ENCODE peak calls at places on chromosomes 12 and 14, in seven cellular contexts. G is endothelial cell of umbilical vein, F is fibroblast of lung, N is OCI-LY7, Q is GM23338, A is MM.1S, L is IMR-90. H is an unnamed sample.

GRCh38 chr12:49619286-49619685 is 4.1 kb upstream of the PRPF40B start:
- DNase-seq in G (no peak), F (peak; percentile 23), N (no peak), Q (no peak), A (no peak), L (peak; percentile 29), H (no peak)

GRCh38 chr14:101598159-101598558 is 36.9 kb downstream of the DIO3 start:
- DNase-seq in G (no peak), F (no peak), N (no peak), Q (no peak), A (no peak), L (no peak), H (no peak)

GRCh38 chr14:24576766-24577165 is 716 bp upstream of the CTSG start:
- DNase-seq in G (no peak), F (no peak), N (no peak), Q (no peak), A (no peak), L (no peak), H (no peak)

GRCh38 chr14:61281186-61281676 is at the start of gene TMEM30B:
- DNase-seq in G (no peak), F (no peak), N (no peak), Q (peak; percentile 96), A (no peak), L (no peak), H (peak; percentile 89)

GRCh38 chr14:50560929-50561280 is 960 bp downstream of the ATL1 start:
- DNase-seq in G (peak; percentile 26), F (peak; percentile 69), N (no peak), Q (peak; percentile 55), A (no peak), L (peak; percentile 71), H (peak; percentile 73)

GRCh38 chr12:104741497-104742367 is 216.4 kb downstream of the SLC41A2 start:
- DNase-seq in G (no peak), F (peak; percentile 16), N (no peak), Q (peak; percentile 41), A (no peak), L (no peak), H (no peak)

GRCh38 chr14:37032863-37033262 is 139.5 kb downstream of the SLC25A21 start:
- DNase-seq in G (no peak), F (no peak), N (no peak), Q (no peak), A (no peak), L (no peak), H (no peak)

GRCh38 chr12:34402899-34403705 is 380.8 kb downstream of the ALG10 start:
- DNase-seq in G (no peak), F (no peak), N (no peak), Q (no peak), A (no peak), L (no peak), H (no peak)

GRCh38 chr12:70443274-70443673 is 77.2 kb downstream of the KCNMB4 start:
- DNase-seq in G (peak; percentile 8), F (no peak), N (no peak), Q (no peak), A (peak; percentile 25), L (no peak), H (no peak)
- H3K27ac ChIP-seq in G (no peak overlapping the region), F (no peak overlapping the region), N (no peak overlapping the region), Q (no peak overlapping the region), A (no peak overlapping the region), L (no peak overlapping the region), H (no peak overlapping the region)

GRCh38 chr14:21072781-21073339 is 2.8 kb downstream of the ARHGEF40 start:
- DNase-seq in G (no peak), F (no peak), N (no peak), Q (no peak), A (no peak), L (no peak), H (no peak)
- H3K36me3 ChIP-seq in G (peaks cover 4% of the 10 kb centered on the region), F (peaks cover 24% of the 10 kb centered on the region), N (no peaks in the 10 kb centered on the region), Q (peaks cover 12% of the 10 kb centered on the region), A (no peaks in the 10 kb centered on the region), L (peaks cover 47% of the 10 kb centered on the region), H (no peaks in the 10 kb centered on the region)

GRCh38 chr12:83477289-83477688 is 790.6 kb downstream of the TMTC2 start:
- DNase-seq in G (no peak), F (no peak), N (no peak), Q (no peak), A (no peak), L (no peak), H (no peak)
- H2AFZ ChIP-seq in G (no peak overlapping the region), F (no peak overlapping the region), N (no peak overlapping the region), Q (no peak overlapping the region), A (no peak overlapping the region), L (no peak overlapping the region), H (no peak overlapping the region)

DNA sequence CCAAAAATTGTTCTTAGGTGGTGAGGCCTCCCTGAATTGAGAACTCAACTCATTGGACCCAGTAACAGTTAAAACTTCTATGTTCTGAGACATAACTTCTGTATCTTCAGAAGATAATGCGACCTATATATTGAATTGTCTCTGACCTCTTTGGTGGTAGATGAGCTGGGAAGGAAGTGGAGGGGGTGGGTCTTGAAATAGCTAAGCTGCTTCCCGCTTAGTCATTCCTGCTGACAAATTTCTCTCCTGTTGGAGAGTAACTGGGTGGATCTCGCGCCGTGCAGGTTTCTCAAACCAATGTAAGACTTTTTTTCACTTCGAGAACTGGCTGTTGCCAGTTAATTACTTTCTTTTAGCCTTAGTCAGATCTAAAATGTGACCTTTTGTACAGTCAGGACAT is 100.8 kb downstream of the PPHLN1 start:
- DNase-seq in G (peak; percentile 64), F (peak; percentile 51), N (no peak), Q (peak; percentile 60), A (no peak), L (peak; percentile 72), H (no peak)
- H3K27ac ChIP-seq in G (peak overlapping the region; percentile 65), F (no peak overlapping the region), N (no peak overlapping the region), Q (no peak overlapping the region), A (no peak overlapping the region), L (no peak overlapping the region), H (no peak overlapping the region)

GRCh38 chr14:40164083-40164482 is 731.9 kb upstream of the FBXO33 start:
- DNase-seq in G (no peak), F (no peak), N (no peak), Q (no peak), A (no peak), L (no peak), H (no peak)
- H3K36me3 ChIP-seq in G (no peaks in the 10 kb centered on the region), F (no peaks in the 10 kb centered on the region), N (no peaks in the 10 kb centered on the region), Q (no peaks in the 10 kb centered on the region), A (no peaks in the 10 kb centered on the region), L (no peaks in the 10 kb centered on the region), H (no peaks in the 10 kb centered on the region)

GRCh38 chr12:89352242-89352491 is 134 bp downstream of the DUSP6 start:
- DNase-seq in G (no peak), F (no peak), N (no peak), Q (no peak), A (no peak), L (no peak), H (no peak)
- H2AFZ ChIP-seq in G (no peak overlapping the region), F (no peak overlapping the region), N (no peak overlapping the region), Q (no peak overlapping the region), A (no peak overlapping the region), L (peak overlapping the region; percentile 84), H (peak overlapping the region; percentile 3)

DNA sequence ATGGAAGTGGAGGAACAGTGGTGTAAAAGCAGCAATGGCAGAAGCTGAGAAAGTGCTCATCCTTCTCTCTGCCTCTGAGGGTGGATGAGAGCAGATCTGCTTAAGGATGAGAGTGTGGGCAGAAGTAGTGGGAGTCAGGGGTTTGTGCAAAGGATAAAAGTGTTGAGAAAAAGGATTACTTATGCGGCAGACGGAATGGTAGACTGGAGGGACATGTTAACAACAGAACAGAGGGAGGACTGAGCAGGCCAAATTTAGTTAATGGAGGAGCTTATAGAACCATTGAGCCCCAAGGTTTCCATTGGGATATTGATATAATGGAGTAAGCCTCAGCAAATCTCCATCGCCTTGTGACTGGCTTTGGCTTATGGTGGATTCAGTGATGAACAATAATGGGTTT is 25.5 kb downstream of the TRHDE start:
- DNase-seq in G (no peak), F (no peak), N (no peak), Q (no peak), A (no peak), L (no peak), H (no peak)
- H3K27ac ChIP-seq in G (no peak overlapping the region), F (no peak overlapping the region), N (no peak overlapping the region), Q (no peak overlapping the region), A (no peak overlapping the region), L (peak overlapping the region; percentile 85), H (no peak overlapping the region)

H was measured in hepatocyte.